ENCODE peak calls at places on chromosomes 13 and 19, in four cellular contexts. V, N, O and P are unnamed samples.

GRCh38 chr13:37775871-37776270 is 93.7 kb downstream of the TRPC4 start:
- DNase-seq in V (no peak), N (no peak), O (no peak), P (no peak)

GRCh38 chr19:30357580-30357954 is 14.6 kb upstream of the ZNF536 start:
- DNase-seq in V (no peak), N (no peak), O (no peak), P (no peak)

GRCh38 chr19:55369651-55370304 is 485 bp downstream of the IL11 start:
- DNase-seq in V (no peak), N (no peak), O (peak; percentile 91), P (no peak)

GRCh38 chr13:80131204-80131603 is 209.7 kb downstream of the SPRY2 start:
- DNase-seq in V (no peak), N (no peak), O (no peak), P (no peak)

GRCh38 chr19:10961073-10961762 is 388 bp downstream of the SMARCA4 start:
- DNase-seq in V (no peak), N (no peak), O (peak; percentile 87), P (peak; percentile 61)

GRCh38 chr13:111152836-111153235 is 37.7 kb downstream of the ARHGEF7 start:
- DNase-seq in V (no peak), N (no peak), O (no peak), P (no peak)

GRCh38 chr19:30752876-30753275 is 380.7 kb downstream of the ZNF536 start:
- DNase-seq in V (no peak), N (no peak), O (no peak), P (no peak)

GRCh38 chr13:20993211-20993610 is 68.2 kb downstream of the LATS2 start:
- DNase-seq in V (no peak), N (no peak), O (no peak), P (no peak)

GRCh38 chr19:38812004-38812840 is 523 bp downstream of the LGALS4 start:
- DNase-seq in V (no peak), N (no peak), O (peak; percentile 6), P (no peak)

GRCh38 chr19:47417746-47418594 is 1.4 kb downstream of the MEIS3 start:
- DNase-seq in V (no peak), N (no peak), O (no peak), P (no peak)

GRCh38 chr13:20566917-20567755 is at the start of gene IFT88:
- DNase-seq in V (peak; percentile 81), N (peak; percentile 48), O (peak; percentile 89), P (peak; percentile 71)

GRCh38 chr13:81540777-81541176 is 1199.9 kb upstream of the SPRY2 start:
- DNase-seq in V (no peak), N (no peak), O (no peak), P (no peak)

GRCh38 chr19:39563408-39563807 is 23.4 kb upstream of the EID2 start:
- DNase-seq in V (no peak), N (no peak), O (no peak), P (no peak)

GRCh38 chr19:42132030-42132628 is at the start of gene POU2F2:
- DNase-seq in V (peak; percentile 78), N (peak; percentile 41), O (peak; percentile 40), P (no peak)

GRCh38 chr19:33780746-33781145 is 15.9 kb upstream of the KCTD15 start:
- DNase-seq in V (no peak), N (no peak), O (no peak), P (no peak)

GRCh38 chr13:111491021-111491420 is 170.6 kb downstream of the TEX29 start:
- DNase-seq in V (no peak), N (no peak), O (no peak), P (no peak)

GRCh38 chr19:17347361-17347760 is 10.0 kb downstream of the GTPBP3 start:
- DNase-seq in V (no peak), N (no peak), O (no peak), P (no peak)

DNA sequence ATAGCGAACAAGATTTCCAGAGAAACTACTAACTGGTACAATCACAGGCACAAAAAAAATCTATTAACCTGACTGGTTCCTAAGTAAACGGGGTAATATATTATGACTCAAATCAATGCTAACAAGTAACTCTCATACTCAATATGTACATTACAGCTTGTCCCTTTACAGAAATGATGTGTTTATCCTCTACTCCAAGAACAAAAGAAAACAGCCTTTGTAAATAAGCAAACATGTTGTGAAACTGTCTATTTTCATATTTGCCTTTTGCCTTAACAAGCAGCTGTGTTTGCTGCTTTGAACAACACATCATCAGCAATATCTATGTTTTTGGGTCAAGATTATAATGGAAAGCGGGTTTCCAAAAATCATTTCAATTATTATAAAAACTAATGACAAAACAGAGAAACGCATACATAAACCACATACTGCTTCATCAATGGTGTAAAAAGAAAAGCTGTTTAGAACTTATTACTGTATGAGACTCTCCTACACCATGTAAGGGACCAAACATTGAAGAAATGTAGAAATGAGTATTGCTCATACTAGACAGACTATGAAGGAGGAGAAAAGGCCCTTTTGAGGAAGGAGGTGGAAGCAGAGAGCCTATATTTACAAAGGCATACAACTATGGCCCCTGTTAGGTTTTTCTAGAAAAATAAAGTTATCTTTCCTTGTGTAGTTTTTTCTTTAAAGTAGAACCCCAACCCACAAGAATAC is 14.8 kb downstream of the TBC1D4 start:
- DNase-seq in V (no peak), N (no peak), O (no peak), P (no peak)
- TF ChIP-seq SPI1 in V (no peak), N (no peak), O (no peak), P (no peak)

GRCh38 chr13:93521307-93521706 is 294.7 kb downstream of the GPC6 start:
- DNase-seq in V (no peak), N (no peak), O (no peak), P (no peak)
- TF ChIP-seq POLR2AphosphoS5 in V (no peak), N (no peak), O (no peak), P (no peak)

DNA sequence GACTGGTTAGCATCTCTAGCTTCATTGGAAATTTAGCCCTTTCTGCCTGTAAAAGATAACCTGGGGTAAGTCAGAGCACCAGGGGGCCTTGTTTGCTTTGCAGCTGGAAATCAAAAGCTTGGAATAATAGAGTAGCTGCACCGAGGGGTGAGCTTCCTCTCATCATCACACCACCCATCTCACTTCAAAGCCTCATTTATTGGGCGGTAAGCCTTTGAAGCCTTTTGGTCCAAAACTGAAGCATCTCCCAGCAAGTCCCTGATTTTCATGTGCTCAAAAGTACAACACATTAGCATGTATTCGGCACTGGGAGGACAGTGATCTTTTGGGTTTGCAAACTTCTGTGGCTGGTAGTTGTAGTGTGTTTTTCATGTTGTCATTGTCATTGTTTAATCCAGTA is 405.1 kb downstream of the FOXO1 start:
- DNase-seq in V (no peak), N (no peak), O (no peak), P (no peak)
- TF ChIP-seq SPI1 in V (no peak), N (no peak), O (no peak), P (no peak)

DNA sequence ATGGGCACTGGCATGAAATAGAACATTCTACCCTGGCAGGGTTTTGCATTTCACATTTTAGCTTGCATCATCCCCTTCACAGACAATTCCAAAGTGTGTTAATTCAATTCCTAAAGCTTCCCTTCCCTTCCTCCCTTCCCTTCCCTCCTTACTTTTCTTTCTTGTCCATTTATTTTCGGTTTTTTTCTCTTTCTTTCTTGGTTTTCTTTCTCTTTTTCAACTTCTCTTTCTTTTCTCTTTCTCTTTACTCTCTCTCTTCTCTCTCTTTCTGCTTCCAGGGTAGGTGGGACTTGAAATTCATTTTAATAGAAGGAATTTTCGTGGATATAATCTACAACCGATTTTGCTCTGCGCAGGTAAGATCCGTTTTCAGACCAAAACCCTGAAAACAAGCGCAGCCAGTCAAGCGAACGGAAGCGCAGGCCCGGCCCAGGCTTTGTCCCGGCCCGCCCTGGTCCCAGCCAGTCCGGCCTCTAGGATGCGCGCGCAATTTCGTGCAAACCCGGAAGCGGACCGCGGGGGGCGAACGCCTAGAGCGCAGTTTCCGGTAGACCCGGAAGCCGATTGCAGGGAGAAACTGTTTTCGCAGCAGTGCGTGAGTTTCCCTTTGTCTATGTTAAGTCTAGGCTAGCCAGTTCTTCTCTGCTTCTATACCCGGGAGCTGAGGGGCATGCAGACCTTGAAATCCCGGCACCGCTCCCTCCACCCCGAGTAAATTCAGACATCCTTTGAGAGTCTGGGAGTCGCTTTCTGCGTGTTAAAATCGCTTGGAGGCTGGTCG is at the start of gene ZNF528:
- DNase-seq in V (peak; percentile 87), N (peak; percentile 26), O (peak; percentile 88), P (peak; percentile 96)
- TF ChIP-seq POLR2AphosphoS5 in V (peak; percentile 66), N (peak; percentile 80), O (no peak), P (peak; percentile 77)

GRCh38 chr13:110042253-110042652 is 255.9 kb upstream of the IRS2 start:
- DNase-seq in V (no peak), N (no peak), O (no peak), P (no peak)

GRCh38 chr13:110047511-110047910 is 259.4 kb downstream of the COL4A1 start:
- DNase-seq in V (no peak), N (no peak), O (no peak), P (no peak)

GRCh38 chr13:110044521-110045200 is 258.3 kb upstream of the IRS2 start:
- DNase-seq in V (no peak), N (no peak), O (no peak), P (no peak)

GRCh38 chr13:110045919-110046318 is 259.5 kb upstream of the IRS2 start:
- DNase-seq in V (no peak), N (no peak), O (no peak), P (no peak)

DNA sequence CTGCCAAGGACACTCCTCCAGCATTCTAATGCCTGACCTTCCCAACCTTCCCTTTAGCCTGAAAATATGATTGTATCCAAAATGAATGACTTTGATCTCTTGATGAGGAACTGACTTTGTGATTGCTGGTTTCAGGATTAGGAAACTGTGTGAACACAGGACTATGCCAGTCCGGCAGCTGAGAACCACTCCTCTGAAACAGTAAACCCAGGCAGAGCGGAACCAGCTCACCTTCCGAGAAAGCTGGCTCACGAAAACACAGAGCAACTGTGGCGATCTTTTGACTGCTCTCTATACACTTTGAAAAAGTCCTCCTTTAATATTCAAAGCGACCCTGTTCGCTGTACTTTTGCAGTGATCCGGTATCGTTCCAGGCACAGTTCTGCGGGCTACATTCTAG is 258.8 kb upstream of the IRS2 start:
- DNase-seq in V (no peak), N (no peak), O (no peak), P (no peak)
- TF ChIP-seq SPI1 in V (no peak), N (no peak), O (no peak), P (no peak)